ENCODE peak calls at places on chromosomes 16 and 17, in four cellular contexts. One of them, this sample, is unnamed.

GRCh38 chr16:52488837-52489289 is 58.1 kb downstream of the TOX3 start:
- DNase-seq in NCI-H1694: no peak
- DNase-seq in NCI-H146: no peak
- DNase-seq in GM23248: no peak
- DNase-seq in this sample: no peak

GRCh38 chr16:50326835-50327465 is 41.8 kb downstream of the BRD7 start:
- DNase-seq in NCI-H1694: no peak
- DNase-seq in NCI-H146: no peak
- DNase-seq in GM23248: peak; percentile 73
- DNase-seq in this sample: peak; percentile 23

GRCh38 chr16:83392743-83393142 is 415.0 kb upstream of the HSBP1 start:
- DNase-seq in NCI-H1694: no peak
- DNase-seq in NCI-H146: no peak
- DNase-seq in GM23248: no peak
- DNase-seq in this sample: no peak

GRCh38 chr17:48483471-48484131 is 47.2 kb downstream of the HOXB1 start:
- DNase-seq in NCI-H1694: peak; percentile 29
- DNase-seq in NCI-H146: no peak
- DNase-seq in GM23248: peak; percentile 98
- DNase-seq in this sample: no peak

GRCh38 chr17:62562656-62563055 is 64.8 kb upstream of the MRC2 start:
- DNase-seq in NCI-H1694: peak; percentile 26
- DNase-seq in NCI-H146: no peak
- DNase-seq in GM23248: peak; percentile 59
- DNase-seq in this sample: no peak

GRCh38 chr16:30068750-30069574 is 3.4 kb downstream of the ALDOA start:
- DNase-seq in NCI-H1694: no peak
- DNase-seq in NCI-H146: no peak
- DNase-seq in GM23248: peak; percentile 65
- DNase-seq in this sample: peak; percentile 35

GRCh38 chr17:59558953-59559352 is 6.5 kb upstream of the DHX40 start:
- DNase-seq in NCI-H1694: peak; percentile 11
- DNase-seq in NCI-H146: no peak
- DNase-seq in GM23248: peak; percentile 48
- DNase-seq in this sample: no peak

GRCh38 chr17:28622186-28622585 is 8.2 kb upstream of the RSKR start:
- DNase-seq in NCI-H1694: no peak
- DNase-seq in NCI-H146: no peak
- DNase-seq in GM23248: no peak
- DNase-seq in this sample: peak; percentile 99

GRCh38 chr16:15691046-15691445 is 41.0 kb downstream of the NDE1 start:
- DNase-seq in NCI-H1694: no peak
- DNase-seq in NCI-H146: no peak
- DNase-seq in GM23248: no peak
- DNase-seq in this sample: no peak

GRCh38 chr17:18320301-18320700 is 5.2 kb downstream of the SMCR8 start:
- DNase-seq in NCI-H1694: no peak
- DNase-seq in NCI-H146: no peak
- DNase-seq in GM23248: no peak
- DNase-seq in this sample: no peak

GRCh38 chr16:4081577-4082021 is 34.6 kb downstream of the ADCY9 start:
- DNase-seq in NCI-H1694: no peak
- DNase-seq in NCI-H146: no peak
- DNase-seq in GM23248: peak; percentile 59
- DNase-seq in this sample: no peak

GRCh38 chr16:82358601-82359221 is 188.7 kb upstream of the MPHOSPH6 start:
- DNase-seq in NCI-H1694: no peak
- DNase-seq in NCI-H146: no peak
- DNase-seq in GM23248: no peak
- DNase-seq in this sample: no peak

GRCh38 chr16:89289428-89290395 is 72.2 kb downstream of the ZNF778 start:
- DNase-seq in NCI-H1694: peak; percentile 25
- DNase-seq in NCI-H146: peak; percentile 24
- DNase-seq in GM23248: peak; percentile 77
- DNase-seq in this sample: peak; percentile 72

This sample was measured in NCI-H524.